ENCODE peak calls at places on chromosomes 5 and 9, in nine cellular contexts. Q is cardiac septum; U is PC-3; T is stimulated activated CD4-positive, alpha-beta T cell treated with anti-CD3 and anti-CD28 coated beads, Interleukin-1b, Interleukin-23, amount 100 ng/mL, for 1 hour; C is trophoblast cell; Y is ecto neural progenitor cell; A is aorta; I is cardiac muscle cell; E is fibroblast of the conjunctiva. X is an unnamed sample.
A peak's percentile ranks its signal among the peaks of the same experiment; 100 is the strongest.

GRCh38 chr5:68239485-68239884 is 23.9 kb downstream of the PIK3R1 start:
- DNase-seq in Q (peak; percentile 89), U (no peak), T (peak; percentile 66), C (no peak), Y (no peak), A (peak; percentile 87), I (no peak), E (no peak), X (peak; percentile 63)

GRCh38 chr9:136044971-136045594 is 50.0 kb downstream of the NACC2 start:
- DNase-seq in Q (peak; percentile 71), U (no peak), T (no peak), C (no peak), Y (no peak), A (no peak), I (no peak), E (no peak), X (no peak)

GRCh38 chr5:156124713-156125112 is 202.3 kb upstream of the SGCD start:
- DNase-seq in Q (no peak), U (no peak), T (no peak), C (no peak), Y (no peak), A (no peak), I (no peak), E (no peak), X (no peak)

GRCh38 chr5:67248703-67249589 is 52.3 kb upstream of the CD180 start:
- DNase-seq in Q (no peak), U (peak; percentile 54), T (no peak), C (peak; percentile 13), Y (no peak), A (no peak), I (no peak), E (peak; percentile 70), X (peak; percentile 61)

GRCh38 chr9:92685022-92685421 is 15.1 kb upstream of the IPPK start:
- DNase-seq in Q (no peak), U (no peak), T (no peak), C (no peak), Y (no peak), A (no peak), I (no peak), E (no peak), X (no peak)

GRCh38 chr5:133683646-133684290 is 71.4 kb upstream of the FSTL4 start:
- DNase-seq in Q (no peak), U (no peak), T (no peak), C (no peak), Y (no peak), A (peak; percentile 22), I (no peak), E (no peak), X (peak; percentile 21)

GRCh38 chr5:83011990-83012389 is 65.2 kb downstream of the TMEM167A start:
- DNase-seq in Q (no peak), U (no peak), T (no peak), C (peak; percentile 20), Y (no peak), A (no peak), I (no peak), E (no peak), X (no peak)

GRCh38 chr9:126392662-126393383 is 66.2 kb downstream of the MVB12B start:
- DNase-seq in Q (no peak), U (no peak), T (no peak), C (no peak), Y (no peak), A (no peak), I (no peak), E (no peak), X (no peak)

GRCh38 chr5:572398-573019 is 39.6 kb upstream of the CEP72 start:
- DNase-seq in Q (no peak), U (no peak), T (no peak), C (no peak), Y (peak; percentile 37), A (no peak), I (no peak), E (no peak), X (no peak)